ENCODE peak calls at places on chromosomes 1 and 21, in five cellular contexts. E is cardiac muscle cell, J is choroid plexus epithelial cell, U is tibial nerve, A is mammary epithelial cell. B is an unnamed sample.

GRCh38 chr1:27504588-27505419 is 14.8 kb upstream of the WASF2 start:
- DNase-seq in E (peak), A (peak), J (no peak), U (peak), B (no peak)

GRCh38 chr21:43733529-43734071 is 14.7 kb downstream of the PDXK start:
- DNase-seq in U (peak), A (peak), E (no peak), J (peak), B (no peak)

GRCh38 chr1:51679435-51679834 is 62.5 kb downstream of the OSBPL9 start:
- DNase-seq in E (no peak), J (peak), A (peak), U (no peak), B (no peak)

GRCh38 chr1:174912243-174912642 is 87.5 kb upstream of the CACYBP start:
- DNase-seq in J (peak), U (no peak), A (no peak), E (no peak), B (peak)

GRCh38 chr1:158251160-158251559 is 3.1 kb upstream of the CD1A start:
- DNase-seq in J (no peak), E (no peak), U (no peak), A (no peak), B (no peak)

GRCh38 chr1:39398278-39399010 is 93.0 kb upstream of the BMP8A start:
- DNase-seq in J (peak), E (no peak), A (peak), U (peak), B (peak)

GRCh38 chr1:31201871-31202270 is 37.8 kb downstream of the NKAIN1 start:
- DNase-seq in J (no peak), E (no peak), U (no peak), A (no peak), B (no peak)

GRCh38 chr1:5836776-5837440 is 155.3 kb downstream of the NPHP4 start:
- DNase-seq in U (no peak), J (no peak), A (no peak), E (no peak), B (no peak)

GRCh38 chr1:112388436-112388835 is 7.6 kb upstream of the CTTNBP2NL start:
- DNase-seq in J (peak), A (peak), U (no peak), E (no peak), B (no peak)

GRCh38 chr1:211697356-211697755 is 21.9 kb upstream of the NEK2 start:
- DNase-seq in U (no peak), E (no peak), A (no peak), J (no peak), B (peak)

GRCh38 chr1:210236840-210237409 is 4.3 kb downstream of the SERTAD4 start:
- DNase-seq in A (no peak), U (peak), J (peak), E (peak), B (no peak)

GRCh38 chr1:230943048-230943593 is 35.5 kb downstream of the TTC13 start:
- DNase-seq in U (no peak), E (no peak), J (no peak), A (no peak), B (no peak)

GRCh38 chr1:47659141-47659540 is 221.3 kb downstream of the FOXD2 start:
- DNase-seq in A (no peak), J (no peak), U (no peak), E (no peak), B (no peak)

GRCh38 chr1:5505944-5506343 is 486.3 kb downstream of the NPHP4 start:
- DNase-seq in A (no peak), J (no peak), E (no peak), U (no peak), B (no peak)

GRCh38 chr1:206470692-206471414 is 577 bp downstream of the IKBKE start:
- DNase-seq in U (no peak), A (peak), J (peak), E (peak), B (no peak)

GRCh38 chr1:21573971-21574458 is 64.8 kb downstream of the ALPL start:
- DNase-seq in J (peak), A (peak), E (peak), U (peak), B (no peak)

GRCh38 chr21:17783816-17784598 is 35.1 kb downstream of the C21orf91 start:
- DNase-seq in J (no peak), U (no peak), A (no peak), E (no peak), B (peak)

GRCh38 chr21:26925122-26925521 is 41.8 kb downstream of the ADAMTS5 start:
- DNase-seq in U (no peak), E (no peak), A (no peak), J (no peak), B (no peak)

GRCh38 chr1:60924165-60924564 is 158.2 kb upstream of the NFIA start:
- DNase-seq in E (no peak), A (no peak), J (no peak), U (no peak), B (no peak)

GRCh38 chr21:46005081-46005480 is 23.5 kb downstream of the COL6A1 start:
- DNase-seq in J (no peak), U (no peak), A (no peak), E (no peak), B (no peak)

GRCh38 chr1:161242313-161242712 is 4.3 kb upstream of the NR1I3 start:
- DNase-seq in E (no peak), A (no peak), J (no peak), U (no peak), B (no peak)

GRCh38 chr1:6984996-6985395 is 199.7 kb downstream of the CAMTA1 start:
- DNase-seq in J (no peak), A (no peak), U (no peak), E (no peak), B (no peak)

GRCh38 chr1:79113836-79114235 is 107.3 kb upstream of the ADGRL4 start:
- DNase-seq in A (no peak), U (no peak), E (no peak), J (no peak), B (no peak)

GRCh38 chr1:179303173-179303572 is 9.6 kb downstream of the SOAT1 start:
- DNase-seq in E (no peak), A (no peak), U (no peak), J (no peak), B (no peak)

GRCh38 chr1:234912541-234913312 is 215.9 kb downstream of the TOMM20 start:
- DNase-seq in E (no peak), J (no peak), U (no peak), A (no peak), B (no peak)

GRCh38 chr1:9867408-9868243 is 42.4 kb downstream of the CTNNBIP1 start:
- DNase-seq in J (peak), A (peak), U (peak), E (peak), B (peak)

GRCh38 chr1:231040800-231041704 is 998 bp upstream of the FAM89A start:
- DNase-seq in A (no peak), U (no peak), E (peak), J (no peak), B (no peak)

GRCh38 chr1:157439318-157439954 is 112.9 kb downstream of the FCRL5 start:
- DNase-seq in U (no peak), E (no peak), A (no peak), J (no peak), B (no peak)

GRCh38 chr1:87084247-87084836 is 169.9 kb downstream of the HS2ST1 start:
- DNase-seq in U (no peak), E (peak), J (peak), A (no peak), B (no peak)

DNA sequence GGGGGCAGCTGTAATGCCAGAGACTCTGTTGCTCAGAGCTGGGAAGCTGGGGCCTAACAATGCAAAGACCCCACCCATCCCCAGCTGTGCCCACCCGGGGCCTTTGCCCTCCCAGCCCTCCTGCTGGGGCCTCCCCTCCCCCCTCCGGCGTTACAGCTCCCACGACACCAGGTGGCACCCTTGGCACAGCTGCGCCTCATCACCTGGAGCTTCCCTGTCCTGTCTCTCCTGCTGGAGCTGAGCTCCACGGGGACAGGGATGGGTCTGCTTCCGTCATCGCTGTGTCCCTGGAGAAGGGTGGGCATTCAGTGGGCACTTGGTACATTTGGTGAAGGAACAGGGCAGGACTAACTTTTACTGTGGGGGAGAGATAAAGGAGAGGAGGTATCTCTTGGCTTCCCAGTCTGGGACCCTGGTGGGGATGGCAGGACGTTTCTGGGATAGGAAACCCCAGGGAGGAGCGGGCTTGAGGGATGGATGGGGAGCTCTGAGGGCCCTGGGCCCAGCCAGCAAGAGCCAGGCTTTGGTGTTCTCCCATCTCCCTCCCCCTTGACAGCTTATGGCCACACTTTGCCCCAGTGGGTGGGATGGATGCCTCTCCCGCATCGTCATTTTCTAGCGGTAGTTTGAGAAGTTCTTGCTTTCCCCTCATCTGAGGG is 453.2 kb downstream of the PTPRU start:
- DNase-seq in A (no peak), J (no peak), U (no peak), E (no peak), B (no peak)
- TF ChIP-seq CTCF in A (peak), J (no peak), U (no peak), E (no peak), B (peak)

GRCh38 chr1:92017656-92018055 is 12.1 kb upstream of the EPHX4 start:
- DNase-seq in A (no peak), U (no peak), E (no peak), J (no peak), B (no peak)
- H3K4me3 ChIP-seq in A (no peak), U (no peak), E (no peak), J (no peak), B (no peak)

GRCh38 chr1:99665212-99665611 is 19.3 kb downstream of the PALMD start:
- DNase-seq in U (no peak), J (no peak), E (no peak), A (no peak), B (no peak)
- TF ChIP-seq CTCF in U (no peak), J (no peak), E (no peak), A (no peak), B (no peak)

DNA sequence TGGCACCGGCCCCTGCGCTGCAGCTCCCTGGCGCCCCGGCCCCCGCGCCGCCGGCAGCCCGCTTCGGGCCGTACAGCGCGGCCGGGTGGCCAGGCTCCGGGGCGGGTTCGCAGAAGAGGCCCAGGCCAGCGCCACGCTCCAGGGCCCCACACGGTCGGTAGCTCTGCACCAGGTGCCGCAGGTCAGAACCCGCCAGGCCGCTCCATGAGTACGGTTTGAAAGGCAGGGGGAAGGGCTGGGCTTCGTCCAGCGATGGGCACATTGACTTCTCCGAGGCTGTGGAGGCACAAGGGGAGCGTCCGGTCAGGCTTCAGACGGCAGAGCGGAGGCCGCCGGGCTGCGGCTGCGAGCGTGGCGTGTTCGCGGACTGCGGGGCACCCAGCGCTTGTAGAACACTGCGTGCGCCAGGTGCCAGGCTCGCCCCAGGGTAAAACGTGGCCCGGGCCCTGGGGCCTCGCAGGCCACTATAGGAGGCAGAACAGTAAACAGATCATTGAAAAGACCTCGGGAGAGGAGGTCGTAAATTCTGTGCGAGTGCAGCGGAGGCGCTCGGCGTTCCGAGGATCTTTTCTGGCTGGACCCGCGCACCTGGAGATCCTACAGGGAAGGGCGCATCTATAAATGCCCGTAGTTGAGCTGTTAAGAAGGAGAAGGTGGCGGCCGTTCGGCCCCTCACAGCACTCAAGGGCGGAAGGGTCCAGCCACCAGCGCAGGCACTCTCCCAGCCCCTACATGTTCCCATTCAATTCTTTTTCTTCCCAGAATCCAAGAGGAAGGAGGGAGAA is 5.7 kb downstream of the GFI1 start:
- DNase-seq in J (no peak), E (peak), U (no peak), A (no peak), B (no peak)
- H3K4me3 ChIP-seq in J (no peak), E (peak), U (no peak), A (no peak), B (no peak)

DNA sequence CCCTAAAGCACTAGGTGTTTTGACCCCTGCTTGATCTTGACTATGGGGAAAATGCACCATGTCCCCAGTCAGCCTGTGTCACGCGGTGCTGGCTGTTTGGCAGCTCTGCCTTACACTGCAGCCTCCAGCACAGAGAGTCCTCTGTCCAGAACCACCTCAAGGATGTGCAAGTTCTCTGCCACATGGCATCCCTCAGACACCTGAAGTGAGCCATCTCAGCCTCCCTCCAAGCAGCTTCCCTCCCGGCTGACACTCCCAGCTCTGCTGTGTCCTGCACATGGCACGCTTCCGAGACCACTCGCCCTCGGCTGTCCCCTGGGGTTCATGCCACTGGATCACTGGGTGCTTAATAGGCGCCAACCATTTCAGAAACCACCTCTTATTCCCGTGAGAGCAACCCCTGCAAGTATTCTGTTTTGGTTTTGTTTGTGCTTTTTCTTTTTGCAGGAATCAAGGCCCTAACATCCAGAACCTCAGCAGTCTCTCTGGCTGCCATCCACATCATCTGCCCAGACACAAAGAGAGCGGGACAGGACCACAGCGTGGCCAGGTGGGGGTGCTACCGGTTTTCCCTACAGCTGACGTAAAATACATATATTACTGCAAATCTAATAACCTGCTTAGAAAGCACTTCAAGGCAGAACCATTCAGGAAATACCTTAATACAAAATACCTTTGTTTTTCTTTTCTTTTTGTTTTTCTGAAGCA is 45.7 kb downstream of the CAPZB start:
- DNase-seq in E (peak), J (peak), U (no peak), A (no peak), B (no peak)
- TF ChIP-seq CTCF in E (peak), J (peak), U (no peak), A (peak), B (peak)

DNA sequence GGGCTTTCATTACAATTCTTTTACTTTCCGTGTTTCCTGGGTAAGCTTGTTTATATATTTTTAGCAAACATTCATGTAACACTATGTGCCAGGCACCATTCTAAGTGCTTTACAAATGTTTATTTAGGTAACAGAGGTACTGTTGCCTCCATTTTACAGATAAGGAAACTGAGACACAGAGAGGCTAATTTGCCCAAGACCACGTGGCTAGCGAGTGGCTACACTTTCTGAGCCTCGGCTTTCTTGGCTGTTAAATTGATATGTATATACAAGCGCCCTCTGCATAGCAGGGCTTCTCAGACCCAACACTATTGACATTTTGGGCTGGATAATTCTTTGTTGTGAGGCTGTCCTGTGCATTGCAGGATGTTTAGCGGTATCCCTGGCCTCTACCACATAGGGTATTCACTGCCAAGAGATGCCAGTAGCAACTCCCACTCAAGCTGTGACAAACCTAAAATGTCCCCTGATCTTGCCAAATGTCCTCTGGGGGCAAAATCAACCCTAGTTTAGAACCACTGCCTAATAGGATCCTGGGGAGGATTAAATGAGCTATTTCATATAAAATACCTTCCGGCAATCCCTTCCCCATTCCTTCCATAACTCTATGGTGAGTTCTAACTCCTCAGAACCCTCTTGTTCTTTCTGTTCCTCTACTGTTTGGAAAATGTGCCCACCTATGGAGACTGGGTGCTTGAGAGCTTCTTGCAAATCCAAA is 17.2 kb upstream of the ID3 start:
- DNase-seq in U (no peak), J (peak), E (no peak), A (no peak), B (no peak)
- H3K4me3 ChIP-seq in U (no peak), J (peak), E (peak), A (no peak), B (peak)

B was measured in GM12864.